ENCODE peak calls at places on chromosomes 6 and 20, in four cellular contexts. One of them, this sample, is unnamed.

GRCh38 chr6:125586074-125586473 is 163.4 kb upstream of the HEY2 start:
- DNase-seq in H1: no peak
- DNase-seq in K562: no peak
- DNase-seq in GM12891: no peak
- DNase-seq in this sample: no peak

GRCh38 chr6:52893221-52893620 is 16.3 kb downstream of the GSTA3 start:
- DNase-seq in H1: no peak
- DNase-seq in K562: no peak
- DNase-seq in GM12891: no peak
- DNase-seq in this sample: no peak

GRCh38 chr20:38599410-38599882 is 2.2 kb upstream of the ARHGAP40 start:
- DNase-seq in H1: no peak
- DNase-seq in K562: peak
- DNase-seq in GM12891: no peak
- DNase-seq in this sample: no peak

GRCh38 chr6:35686873-35687557 is 1.7 kb downstream of the FKBP5 start:
- DNase-seq in H1: no peak
- DNase-seq in K562: no peak
- DNase-seq in GM12891: no peak
- DNase-seq in this sample: no peak

GRCh38 chr6:143295904-143296303 is 154.6 kb downstream of the ADAT2 start:
- DNase-seq in H1: no peak
- DNase-seq in K562: no peak
- DNase-seq in GM12891: no peak
- DNase-seq in this sample: no peak

GRCh38 chr6:25617997-25618396 is 34.0 kb upstream of the SCGN start:
- DNase-seq in H1: no peak
- DNase-seq in K562: no peak
- DNase-seq in GM12891: no peak
- DNase-seq in this sample: no peak

GRCh38 chr6:123467437-123467836 is 169.3 kb downstream of the TRDN start:
- DNase-seq in H1: no peak
- DNase-seq in K562: no peak
- DNase-seq in GM12891: no peak
- DNase-seq in this sample: no peak

GRCh38 chr6:149015224-149015876 is 268.5 kb downstream of the UST start:
- DNase-seq in H1: no peak
- DNase-seq in K562: no peak
- DNase-seq in GM12891: no peak
- DNase-seq in this sample: no peak

GRCh38 chr20:2610941-2611720 is 41.3 kb upstream of the NOP56 start:
- DNase-seq in H1: no peak
- DNase-seq in K562: no peak
- DNase-seq in GM12891: no peak
- DNase-seq in this sample: no peak

GRCh38 chr20:61901421-61902212 is 164.1 kb downstream of the TAF4 start:
- DNase-seq in H1: no peak
- DNase-seq in K562: no peak
- DNase-seq in GM12891: no peak
- DNase-seq in this sample: no peak

GRCh38 chr6:92354270-92354831 is 1065.0 kb downstream of the EPHA7 start:
- DNase-seq in H1: no peak
- DNase-seq in K562: no peak
- DNase-seq in GM12891: no peak
- DNase-seq in this sample: no peak

DNA sequence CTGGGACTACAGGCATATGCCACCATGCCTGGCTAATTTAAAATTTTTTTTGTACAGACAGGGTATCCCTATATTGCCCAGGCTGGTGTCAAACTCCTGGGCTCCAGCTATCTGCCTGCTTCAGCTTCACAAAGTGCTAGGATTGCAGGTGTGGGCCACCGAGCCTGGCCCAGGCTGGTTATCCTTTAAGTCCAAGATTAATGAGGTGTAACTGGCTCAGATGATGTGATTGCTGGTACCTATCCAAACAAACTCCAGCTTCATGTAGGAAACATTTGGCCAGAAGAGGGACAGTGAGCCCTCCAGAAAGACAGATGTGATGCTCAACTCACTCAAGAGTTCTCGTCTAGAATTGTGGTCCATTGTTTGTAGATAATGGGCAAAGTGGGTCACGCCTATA is 9.2 kb upstream of the ZNF318 start:
- DNase-seq in H1: no peak
- DNase-seq in K562: no peak
- DNase-seq in GM12891: no peak
- DNase-seq in this sample: no peak
- TF ChIP-seq TAF1 in H1: no peak
- TF ChIP-seq TAF1 in K562: no peak
- TF ChIP-seq TAF1 in GM12891: no peak
- TF ChIP-seq TAF1 in this sample: no peak

GRCh38 chr6:147226877-147227276 is 22.7 kb downstream of the STXBP5 start:
- DNase-seq in H1: no peak
- DNase-seq in K562: no peak
- DNase-seq in GM12891: no peak
- DNase-seq in this sample: no peak

GRCh38 chr6:147223751-147224150 is 19.5 kb downstream of the STXBP5 start:
- DNase-seq in H1: no peak
- DNase-seq in K562: no peak
- DNase-seq in GM12891: no peak
- DNase-seq in this sample: no peak

GRCh38 chr6:147226163-147226724 is 22.0 kb downstream of the STXBP5 start:
- DNase-seq in H1: no peak
- DNase-seq in K562: no peak
- DNase-seq in GM12891: no peak
- DNase-seq in this sample: no peak

GRCh38 chr6:147231589-147231988 is 27.4 kb downstream of the STXBP5 start:
- DNase-seq in H1: no peak
- DNase-seq in K562: no peak
- DNase-seq in GM12891: no peak
- DNase-seq in this sample: no peak

DNA sequence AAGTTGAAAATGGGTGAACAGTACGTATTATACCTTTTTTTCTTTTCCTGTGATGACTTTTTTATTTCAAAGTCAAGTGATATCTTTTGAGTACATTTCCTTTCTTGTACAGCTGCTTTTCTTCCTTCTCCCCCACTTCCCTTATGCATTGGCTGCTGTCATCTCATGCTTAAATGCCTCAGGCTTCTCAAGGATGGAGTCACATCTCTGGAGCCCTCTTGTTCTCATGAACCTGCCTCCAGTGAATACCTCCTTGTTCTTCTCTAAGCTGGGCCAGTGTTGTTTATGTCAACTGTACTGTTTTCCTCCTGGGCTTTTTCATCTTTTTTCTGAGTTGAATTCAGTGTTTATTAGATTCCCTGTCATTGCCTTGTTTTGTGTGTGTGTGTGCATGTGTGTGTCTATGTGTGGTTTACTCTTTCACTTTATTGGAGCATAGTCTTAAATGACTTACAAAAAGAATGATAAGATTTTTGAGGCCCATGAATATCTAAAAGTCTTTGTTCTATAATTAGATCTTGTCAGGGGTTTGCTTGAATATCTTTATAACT is 23.6 kb downstream of the STXBP5 start:
- DNase-seq in H1: no peak
- DNase-seq in K562: peak
- DNase-seq in GM12891: no peak
- DNase-seq in this sample: no peak
- TF ChIP-seq TAF1 in H1: no peak
- TF ChIP-seq TAF1 in K562: no peak
- TF ChIP-seq TAF1 in GM12891: no peak
- TF ChIP-seq TAF1 in this sample: no peak

GRCh38 chr6:36850001-36850400 is 10.8 kb upstream of the CPNE5 start:
- DNase-seq in H1: no peak
- DNase-seq in K562: no peak
- DNase-seq in GM12891: no peak
- DNase-seq in this sample: no peak
- TF ChIP-seq TAF1 in H1: no peak
- TF ChIP-seq TAF1 in K562: no peak
- TF ChIP-seq TAF1 in GM12891: no peak
- TF ChIP-seq TAF1 in this sample: no peak

GRCh38 chr20:11845311-11845710 is 72.4 kb upstream of the BTBD3 start:
- DNase-seq in H1: no peak
- DNase-seq in K562: no peak
- DNase-seq in GM12891: no peak
- DNase-seq in this sample: no peak
- TF ChIP-seq TAF1 in H1: no peak
- TF ChIP-seq TAF1 in K562: no peak
- TF ChIP-seq TAF1 in GM12891: no peak
- TF ChIP-seq TAF1 in this sample: no peak